ENCODE peak calls at places on chromosomes 11 and 22, in five cellular contexts. J is anterior cingulate cortex, R is activated T-cell treated with anti-CD3 and anti-CD28 coated beads for 1 hour, E is uterus, A is cardiac muscle cell. O is an unnamed sample.

GRCh38 chr11:73107597-73107996 is 34.5 kb downstream of the FCHSD2 start:
- DNase-seq in R (no peak), E (no peak), A (no peak), J (no peak), O (no peak)

GRCh38 chr11:62400760-62401159 is 18.1 kb upstream of the SCGB1A1 start:
- DNase-seq in R (no peak), A (peak), E (peak), J (peak), O (peak)

GRCh38 chr22:18968011-18968749 is 32.1 kb upstream of the PRODH start:
- DNase-seq in J (no peak), R (no peak), E (no peak), A (peak), O (no peak)

GRCh38 chr22:17724241-17724640 is 50.0 kb downstream of the BID start:
- DNase-seq in E (no peak), J (no peak), R (no peak), A (no peak), O (no peak)

GRCh38 chr11:123176785-123177184 is 18.3 kb downstream of the CLMP start:
- DNase-seq in A (no peak), J (no peak), E (no peak), R (no peak), O (no peak)

GRCh38 chr11:61270354-61271070 is 24.6 kb downstream of the VWCE start:
- DNase-seq in R (no peak), E (no peak), J (no peak), A (no peak), O (no peak)

GRCh38 chr11:9001736-9002135 is 2.1 kb downstream of the NRIP3 start:
- DNase-seq in R (no peak), E (no peak), J (no peak), A (no peak), O (no peak)

GRCh38 chr11:96763244-96763643 is 373.4 kb downstream of the JRKL start:
- DNase-seq in E (no peak), J (no peak), R (no peak), A (no peak), O (no peak)

GRCh38 chr11:130314749-130315285 is at the start of gene ZBTB44:
- DNase-seq in E (peak), R (peak), J (peak), A (peak), O (peak)

GRCh38 chr11:19646921-19647320 is 65.7 kb upstream of the NAV2 start:
- DNase-seq in E (no peak), J (no peak), R (no peak), A (no peak), O (no peak)

O was measured in cerebellum.